ENCODE peak calls at places on chromosomes 16 and 17, in five cellular contexts. H is anterior cingulate cortex; X is HS-27A; Y is psoas muscle; K is stimulated activated CD4-positive, alpha-beta T cell treated with anti-CD3 and anti-CD28 coated beads, Interleukin-2, amount 100 ng/mL, for 4 hours. R is an unnamed sample.
A peak's percentile ranks its signal among the peaks of the same experiment; 100 is the strongest.

GRCh38 chr17:81984773-81985410 is 7.5 kb downstream of the ASPSCR1 start:
- DNase-seq in H (no peak), X (no peak), Y (no peak), K (no peak), R (no peak)

GRCh38 chr16:52436646-52437645 is 110.0 kb downstream of the TOX3 start:
- DNase-seq in H (no peak), X (no peak), Y (no peak), K (no peak), R (no peak)

GRCh38 chr16:50498756-50499155 is 49.4 kb upstream of the NKD1 start:
- DNase-seq in H (no peak), X (no peak), Y (no peak), K (no peak), R (no peak)

GRCh38 chr16:53091508-53092211 is 36.9 kb downstream of the CHD9 start:
- DNase-seq in H (peak; percentile 80), X (no peak), Y (peak; percentile 69), K (no peak), R (peak; percentile 60)

GRCh38 chr17:36824678-36825091 is 112.6 kb upstream of the LHX1 start:
- DNase-seq in H (no peak), X (no peak), Y (no peak), K (no peak), R (no peak)

GRCh38 chr17:50872710-50873424 is 6.7 kb upstream of the TOB1 start:
- DNase-seq in H (no peak), X (no peak), Y (peak; percentile 48), K (peak; percentile 50), R (no peak)

GRCh38 chr17:43456661-43457361 is 27.0 kb upstream of the DHX8 start:
- DNase-seq in H (no peak), X (no peak), Y (peak; percentile 42), K (no peak), R (no peak)

GRCh38 chr16:89828199-89828869 is at the start of gene SPIRE2:
- DNase-seq in H (peak; percentile 57), X (no peak), Y (peak; percentile 69), K (peak; percentile 49), R (peak; percentile 74)

GRCh38 chr17:6303664-6304063 is 131.3 kb downstream of the AIPL1 start:
- DNase-seq in H (no peak), X (no peak), Y (no peak), K (no peak), R (no peak)

GRCh38 chr16:66416981-66417700 is 10.0 kb upstream of the BEAN1 start:
- DNase-seq in H (no peak), X (no peak), Y (no peak), K (no peak), R (no peak)